ENCODE peak calls at places on chromosomes 12 and 14, in six cellular contexts. I is HFFc6; X is CD8-positive, alpha-beta T cell; T is endodermal cell; U is left ventricle myocardium inferior; L is B cell. Z is an unnamed sample.

GRCh38 chr14:106436310-106436905 is 910.0 kb downstream of the TMEM121 start:
- DNase-seq in I (no peak), X (peak; percentile 60), L (peak; percentile 65), U (peak; percentile 19), T (peak; percentile 57), Z (peak; percentile 61)

GRCh38 chr14:45085004-45085403 is 1.1 kb downstream of the PRPF39 start:
- DNase-seq in T (no peak), L (no peak), U (no peak), X (no peak), I (peak; percentile 2), Z (no peak)

GRCh38 chr12:123761841-123762714 is at the start of gene DNAH10:
- DNase-seq in T (peak; percentile 98), L (peak; percentile 62), I (no peak), X (peak; percentile 14), U (no peak), Z (peak; percentile 28)

GRCh38 chr12:4648099-4648498 is 752 bp downstream of the AKAP3 start:
- DNase-seq in I (no peak), T (no peak), U (no peak), X (no peak), L (no peak), Z (no peak)

GRCh38 chr14:88785911-88786310 is 6.8 kb downstream of the EML5 start:
- DNase-seq in L (no peak), U (no peak), X (no peak), I (no peak), T (no peak), Z (no peak)

GRCh38 chr14:103444837-103445524 is 59.8 kb downstream of the MARK3 start:
- DNase-seq in T (no peak), L (no peak), X (no peak), I (no peak), U (no peak), Z (no peak)

GRCh38 chr14:37889087-37889486 is 293.7 kb downstream of the TTC6 start:
- DNase-seq in T (peak; percentile 77), U (peak; percentile 28), L (no peak), I (no peak), X (no peak), Z (no peak)

GRCh38 chr12:78555802-78556201 is 308.8 kb upstream of the SYT1 start:
- DNase-seq in T (no peak), X (no peak), I (no peak), U (no peak), L (no peak), Z (no peak)

GRCh38 chr12:83199069-83199468 is 512.4 kb downstream of the TMTC2 start:
- DNase-seq in U (no peak), X (no peak), T (no peak), L (no peak), I (no peak), Z (no peak)

GRCh38 chr12:71157601-71158233 is at the start of gene TSPAN8:
- DNase-seq in I (no peak), X (no peak), T (no peak), U (no peak), L (no peak), Z (no peak)

GRCh38 chr14:56884617-56885016 is 74.3 kb upstream of the OTX2 start:
- DNase-seq in T (no peak), U (no peak), X (no peak), I (no peak), L (no peak), Z (no peak)

GRCh38 chr12:94427520-94428381 is 31.9 kb downstream of the CEP83 start:
- DNase-seq in T (no peak), U (peak; percentile 28), L (no peak), I (peak; percentile 43), X (no peak), Z (no peak)

GRCh38 chr12:2319136-2319535 is 266.3 kb downstream of the CACNA1C start:
- DNase-seq in I (no peak), T (no peak), L (no peak), X (no peak), U (no peak), Z (no peak)

GRCh38 chr12:2314492-2314891 is 261.7 kb downstream of the CACNA1C start:
- DNase-seq in L (no peak), U (no peak), T (no peak), I (no peak), X (no peak), Z (no peak)

GRCh38 chr12:2319747-2320146 is 267.0 kb downstream of the CACNA1C start:
- DNase-seq in L (no peak), I (peak; percentile 30), U (peak; percentile 39), X (no peak), T (peak; percentile 66), Z (no peak)

GRCh38 chr12:2318286-2318685 is 265.5 kb downstream of the CACNA1C start:
- DNase-seq in I (no peak), T (no peak), L (no peak), U (no peak), X (no peak), Z (no peak)

DNA sequence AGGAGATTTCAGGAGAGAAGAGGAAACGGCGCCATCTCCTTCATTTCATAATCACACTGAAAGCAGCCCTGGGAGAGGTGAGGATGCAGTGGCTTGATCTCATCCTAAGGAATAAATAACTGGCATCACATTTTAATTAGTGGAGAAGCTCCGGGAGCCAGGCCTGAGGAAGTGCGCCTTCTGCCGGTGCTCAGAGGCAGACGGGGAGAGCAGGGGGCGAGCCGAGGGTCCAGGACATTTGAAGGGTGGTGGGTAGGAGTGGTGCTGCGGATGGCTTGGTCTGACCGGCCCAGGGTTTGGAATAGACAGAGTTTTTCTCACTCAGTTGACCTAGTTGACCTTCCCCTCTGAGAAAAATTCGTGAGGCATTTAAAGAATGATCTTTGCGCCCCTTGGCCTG is 265.0 kb downstream of the CACNA1C start:
- DNase-seq in X (no peak), T (peak; percentile 80), I (no peak), U (no peak), L (no peak), Z (no peak)
- TF ChIP-seq CTCF in X (no peak), T (peak; percentile 74), I (no peak), U (no peak), L (no peak), Z (no peak)

GRCh38 chr12:112431965-112432364 is 13.2 kb downstream of the PTPN11 start:
- DNase-seq in I (no peak), U (no peak), L (no peak), T (no peak), X (no peak), Z (no peak)
- TF ChIP-seq CTCF in I (no peak), U (no peak), L (no peak), T (no peak), X (no peak), Z (no peak)

DNA sequence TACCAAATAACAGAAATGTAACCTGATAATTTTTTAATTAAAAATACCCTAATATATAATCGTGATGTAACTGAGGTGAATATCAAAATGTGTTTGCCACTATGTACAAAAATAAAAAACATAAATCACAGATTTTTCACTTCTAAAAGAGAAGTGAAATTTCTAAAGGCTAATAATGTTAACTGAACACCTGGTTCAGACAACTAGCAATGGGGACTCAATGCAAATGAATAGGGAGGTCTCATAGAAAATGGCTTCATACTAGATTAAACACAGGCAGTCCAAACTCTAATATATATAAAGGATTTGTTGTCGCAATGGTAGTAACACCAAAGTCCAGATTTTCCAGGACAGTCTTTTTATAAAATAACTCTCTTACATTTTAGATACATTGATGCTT is 365.4 kb upstream of the ATP2B1 start:
- DNase-seq in I (no peak), T (no peak), U (no peak), L (no peak), X (no peak), Z (no peak)
- TF ChIP-seq CTCF in I (no peak), T (no peak), U (no peak), L (no peak), X (no peak), Z (no peak)

GRCh38 chr12:2673966-2674810 is 120.6 kb upstream of the FKBP4 start:
- DNase-seq in I (no peak), T (peak; percentile 83), U (no peak), X (no peak), L (no peak), Z (no peak)
- TF ChIP-seq CTCF in I (peak; percentile 56), T (peak; percentile 87), U (peak; percentile 25), X (no peak), L (no peak), Z (no peak)

GRCh38 chr12:14418526-14418925 is 53.0 kb downstream of the ATF7IP start:
- DNase-seq in I (peak; percentile 39), X (no peak), L (no peak), U (no peak), T (no peak), Z (no peak)
- TF ChIP-seq CTCF in I (peak; percentile 76), X (peak; percentile 81), L (peak; percentile 21), U (peak; percentile 51), T (peak; percentile 75), Z (no peak)

GRCh38 chr14:68840454-68840853 is 47.6 kb upstream of the ZFP36L1 start:
- DNase-seq in T (no peak), U (no peak), I (no peak), X (no peak), L (no peak), Z (no peak)

GRCh38 chr14:68843471-68844209 is 50.8 kb upstream of the ZFP36L1 start:
- DNase-seq in X (peak; percentile 68), L (peak; percentile 77), T (peak; percentile 90), I (peak; percentile 47), U (peak; percentile 82), Z (peak; percentile 69)

GRCh38 chr14:68841030-68841809 is 48.4 kb upstream of the ZFP36L1 start:
- DNase-seq in L (no peak), T (no peak), I (no peak), U (no peak), X (no peak), Z (no peak)

GRCh38 chr14:68844210-68844545 is 51.3 kb upstream of the ZFP36L1 start:
- DNase-seq in X (no peak), T (no peak), U (no peak), L (no peak), I (no peak), Z (no peak)

GRCh38 chr14:68842298-68842697 is 49.4 kb upstream of the ZFP36L1 start:
- DNase-seq in L (no peak), X (no peak), T (no peak), I (no peak), U (no peak), Z (no peak)
- TF ChIP-seq CTCF in L (no peak), X (no peak), T (no peak), I (no peak), U (no peak), Z (no peak)

GRCh38 chr14:96086574-96087077 is 47.5 kb downstream of the C14orf132 start:
- DNase-seq in U (no peak), I (peak; percentile 47), L (no peak), X (no peak), T (no peak), Z (no peak)
- TF ChIP-seq CTCF in U (no peak), I (peak; percentile 59), L (no peak), X (no peak), T (peak; percentile 33), Z (no peak)

GRCh38 chr14:50812180-50812579 is 18.8 kb downstream of the NIN start:
- DNase-seq in I (no peak), X (no peak), U (no peak), L (no peak), T (no peak), Z (no peak)

GRCh38 chr14:50816419-50817047 is 14.4 kb downstream of the NIN start:
- DNase-seq in U (no peak), L (no peak), I (no peak), X (no peak), T (no peak), Z (no peak)

GRCh38 chr14:50812856-50813543 is 18.0 kb downstream of the NIN start:
- DNase-seq in T (no peak), X (no peak), I (no peak), U (no peak), L (no peak), Z (no peak)

GRCh38 chr14:50813544-50813863 is 17.5 kb downstream of the NIN start:
- DNase-seq in X (no peak), L (no peak), U (no peak), T (no peak), I (no peak), Z (no peak)

GRCh38 chr14:50814161-50814560 is 16.8 kb downstream of the NIN start:
- DNase-seq in L (no peak), U (no peak), T (no peak), I (no peak), X (no peak), Z (no peak)
- TF ChIP-seq CTCF in L (no peak), U (no peak), T (no peak), I (no peak), X (no peak), Z (no peak)